ENCODE peak calls at places on chromosomes 6 and 20, in ten cellular contexts. G is kidney; R is hepatocyte; I is aorta; X is GM23248; S is heart left ventricle; M is adipocyte; N is CD8-positive, alpha-beta T cell; Q is lower lobe of right lung; O is left ventricle myocardium inferior. Y is an unnamed sample.

GRCh38 chr6:95687839-95688238 is 110.5 kb downstream of the MANEA start:
- DNase-seq in G (no peak), R (no peak), I (no peak), X (no peak), S (no peak), M (no peak), N (no peak), Q (no peak), O (no peak), Y (no peak)

GRCh38 chr20:49690899-49691620 is 22.6 kb downstream of the B4GALT5 start:
- DNase-seq in G (no peak), R (peak; percentile 67), I (no peak), X (peak; percentile 57), S (no peak), M (no peak), N (no peak), Q (no peak), O (no peak), Y (peak; percentile 28)

GRCh38 chr6:9614778-9615177 is 800.1 kb downstream of the TFAP2A start:
- DNase-seq in G (no peak), R (no peak), I (no peak), X (no peak), S (no peak), M (no peak), N (no peak), Q (no peak), O (no peak), Y (no peak)

GRCh38 chr6:109891924-109892323 is 86.2 kb upstream of the GPR6 start:
- DNase-seq in G (no peak), R (no peak), I (no peak), X (no peak), S (peak; percentile 27), M (no peak), N (no peak), Q (no peak), O (no peak), Y (no peak)

GRCh38 chr6:85421963-85422362 is 27.9 kb upstream of the NT5E start:
- DNase-seq in G (no peak), R (no peak), I (no peak), X (peak; percentile 59), S (no peak), M (peak; percentile 64), N (no peak), Q (no peak), O (no peak), Y (no peak)

GRCh38 chr20:6588296-6588695 is 179.2 kb upstream of the BMP2 start:
- DNase-seq in G (no peak), R (no peak), I (no peak), X (peak; percentile 33), S (no peak), M (no peak), N (no peak), Q (no peak), O (no peak), Y (peak; percentile 35)

GRCh38 chr20:54980321-54980960 is 505.0 kb downstream of the DOK5 start:
- DNase-seq in G (no peak), R (peak; percentile 35), I (no peak), X (no peak), S (no peak), M (peak; percentile 9), N (no peak), Q (no peak), O (no peak), Y (no peak)

GRCh38 chr6:71164890-71165289 is 123.7 kb upstream of the OGFRL1 start:
- DNase-seq in G (no peak), R (no peak), I (no peak), X (no peak), S (no peak), M (no peak), N (no peak), Q (no peak), O (no peak), Y (no peak)

GRCh38 chr6:34934516-34934915 is 45.5 kb downstream of the ANKS1A start:
- DNase-seq in G (peak; percentile 80), R (peak; percentile 66), I (peak; percentile 94), X (no peak), S (peak; percentile 85), M (no peak), N (no peak), Q (peak; percentile 79), O (peak; percentile 88), Y (peak; percentile 94)

GRCh38 chr6:70424296-70424695 is 11.0 kb downstream of the FAM135A start:
- DNase-seq in G (no peak), R (no peak), I (no peak), X (no peak), S (no peak), M (no peak), N (no peak), Q (no peak), O (no peak), Y (no peak)

GRCh38 chr20:53444386-53444785 is 149.3 kb downstream of the ZNF217 start:
- DNase-seq in G (no peak), R (peak; percentile 17), I (no peak), X (no peak), S (no peak), M (no peak), N (no peak), Q (no peak), O (no peak), Y (no peak)

GRCh38 chr6:117138407-117138806 is 127.0 kb upstream of the VGLL2 start:
- DNase-seq in G (no peak), R (no peak), I (no peak), X (no peak), S (no peak), M (no peak), N (no peak), Q (no peak), O (no peak), Y (no peak)

GRCh38 chr6:80433010-80433665 is 326.7 kb downstream of the BCKDHB start:
- DNase-seq in G (no peak), R (no peak), I (no peak), X (no peak), S (no peak), M (no peak), N (no peak), Q (no peak), O (no peak), Y (peak; percentile 32)

GRCh38 chr6:106525111-106525884 is 104.0 kb downstream of the RTN4IP1 start:
- DNase-seq in G (no peak), R (no peak), I (no peak), X (no peak), S (no peak), M (no peak), N (no peak), Q (no peak), O (no peak), Y (no peak)

GRCh38 chr6:40000964-40001515 is 66.8 kb upstream of the MOCS1 start:
- DNase-seq in G (no peak), R (no peak), I (no peak), X (no peak), S (no peak), M (no peak), N (no peak), Q (no peak), O (no peak), Y (no peak)
- H3K9me3 ChIP-seq in G (peaks cover 8% of the 10 kb centered on the region), R (no peaks in the 10 kb centered on the region), I (peaks cover 2% of the 10 kb centered on the region), X (no peaks in the 10 kb centered on the region), S (no peaks in the 10 kb centered on the region), M (peaks cover 35% of the 10 kb centered on the region), N (no peaks in the 10 kb centered on the region), Q (peaks cover 13% of the 10 kb centered on the region), O (peaks cover 24% of the 10 kb centered on the region), Y (no peaks in the 10 kb centered on the region)

DNA sequence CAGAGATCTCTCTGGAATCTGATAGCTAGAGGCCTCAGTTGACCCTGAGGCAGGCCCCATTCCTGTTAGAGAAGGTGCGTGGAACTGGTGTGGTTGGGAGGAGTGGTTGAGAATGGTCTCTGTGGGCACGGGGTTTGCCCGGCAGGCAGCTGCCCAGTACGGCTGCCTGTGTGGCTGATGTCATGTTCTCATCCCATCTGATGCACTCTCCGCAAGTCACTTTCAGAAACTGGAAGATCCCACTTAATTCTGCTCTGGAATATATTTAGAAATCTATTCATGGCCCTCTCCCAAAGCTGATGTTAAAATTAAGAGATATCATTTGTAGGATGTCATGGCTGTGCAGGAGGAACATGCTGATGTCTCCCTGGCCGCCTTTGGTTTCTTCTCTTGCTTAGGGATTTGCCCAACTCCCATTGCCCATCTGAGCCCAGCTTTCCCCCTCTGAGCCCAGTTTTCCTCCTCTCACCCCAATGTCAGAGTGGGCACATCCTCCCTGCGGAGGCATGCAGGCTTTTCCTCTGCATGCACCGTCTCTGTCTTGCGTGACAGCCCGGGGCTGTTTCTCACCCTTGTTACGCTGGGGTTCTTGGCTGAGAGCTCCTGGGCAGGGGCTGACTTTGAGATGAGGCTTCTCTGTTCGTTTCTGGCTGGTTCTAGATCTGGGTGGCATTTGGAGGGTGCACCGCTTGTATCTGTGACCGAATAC is 21.0 kb downstream of the PHACTR3 start:
- DNase-seq in G (no peak), R (no peak), I (no peak), X (no peak), S (no peak), M (no peak), N (no peak), Q (no peak), O (no peak), Y (no peak)
- H3K9me3 ChIP-seq in G (peaks cover 4% of the 10 kb centered on the region), R (no peaks in the 10 kb centered on the region), I (no peaks in the 10 kb centered on the region), X (no peaks in the 10 kb centered on the region), S (no peaks in the 10 kb centered on the region), M (no peaks in the 10 kb centered on the region), N (no peaks in the 10 kb centered on the region), Q (no peaks in the 10 kb centered on the region), O (no peaks in the 10 kb centered on the region), Y (no peaks in the 10 kb centered on the region)

DNA sequence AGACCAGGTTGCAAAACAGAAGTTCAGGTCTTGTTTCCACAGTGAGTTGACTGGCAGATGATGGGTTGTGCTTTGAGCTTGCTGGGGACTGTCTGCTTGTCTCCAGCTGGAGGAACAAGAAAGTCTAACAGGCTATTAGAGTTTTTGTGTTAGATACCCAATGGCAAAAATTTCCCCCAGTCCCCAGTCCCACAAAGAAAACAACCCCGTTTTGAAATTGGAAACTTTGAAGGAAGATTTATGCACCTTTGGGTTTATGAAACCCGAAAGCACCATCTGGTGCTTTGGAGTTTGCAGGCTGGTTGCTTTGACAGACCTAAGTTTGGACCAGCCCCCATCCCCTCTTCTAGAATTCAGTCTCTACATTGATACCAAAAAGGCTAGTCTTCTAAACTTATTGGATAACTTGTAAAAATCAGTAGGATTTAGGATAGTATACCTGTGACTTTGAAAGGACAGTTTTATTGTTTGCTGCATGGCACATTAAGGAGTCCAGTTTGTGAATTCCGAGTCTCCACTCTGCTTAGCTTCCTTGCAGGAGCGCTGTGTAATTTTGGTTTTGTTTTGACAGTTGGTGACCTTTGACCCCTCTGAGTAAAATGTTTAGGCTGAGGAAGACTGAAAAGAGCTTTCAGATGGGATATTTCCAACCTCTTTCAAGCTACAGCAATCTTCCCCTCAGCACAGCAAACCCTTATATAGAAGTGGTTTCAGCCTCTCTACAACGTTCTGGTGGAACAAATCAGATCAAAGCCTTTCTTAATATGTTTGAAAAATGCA is 25.5 kb upstream of the PRL start:
- DNase-seq in G (no peak), R (no peak), I (no peak), X (no peak), S (no peak), M (no peak), N (no peak), Q (no peak), O (no peak), Y (no peak)
- H3K9me3 ChIP-seq in G (no peaks in the 10 kb centered on the region), R (no peaks in the 10 kb centered on the region), I (no peaks in the 10 kb centered on the region), X (no peaks in the 10 kb centered on the region), S (no peaks in the 10 kb centered on the region), M (no peaks in the 10 kb centered on the region), N (no peaks in the 10 kb centered on the region), Q (no peaks in the 10 kb centered on the region), O (no peaks in the 10 kb centered on the region), Y (no peaks in the 10 kb centered on the region)

DNA sequence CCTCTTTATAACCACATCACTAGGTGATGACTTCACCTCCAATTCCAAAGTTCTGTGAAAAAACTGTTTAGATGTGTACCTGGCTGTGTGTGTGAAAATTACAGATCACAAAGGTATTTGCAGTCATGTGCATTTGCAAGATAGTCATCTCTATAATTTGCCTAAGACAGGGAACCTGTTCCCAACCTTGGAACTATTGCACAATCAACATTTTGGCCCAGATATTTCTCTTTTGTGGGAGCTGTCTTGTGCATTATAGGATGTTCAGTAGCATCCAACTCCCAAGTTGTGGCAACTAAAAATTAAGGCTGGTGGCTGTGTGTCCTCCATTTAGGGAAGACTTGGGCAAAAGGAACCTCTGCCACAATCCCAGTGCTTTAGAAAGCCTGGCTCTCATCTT is 34.0 kb upstream of the FAM210B start:
- DNase-seq in G (no peak), R (no peak), I (no peak), X (no peak), S (no peak), M (no peak), N (no peak), Q (no peak), O (no peak), Y (no peak)
- H3K9me3 ChIP-seq in G (no peaks in the 10 kb centered on the region), R (no peaks in the 10 kb centered on the region), I (peaks cover 5% of the 10 kb centered on the region), X (no peaks in the 10 kb centered on the region), S (no peaks in the 10 kb centered on the region), M (no peaks in the 10 kb centered on the region), N (no peaks in the 10 kb centered on the region), Q (no peaks in the 10 kb centered on the region), O (no peaks in the 10 kb centered on the region), Y (no peaks in the 10 kb centered on the region)